ENCODE peak calls at places on chromosomes 1 and 21, in seven cellular contexts. R, G, N, E, J, Z and F are unnamed samples.

GRCh38 chr1:96313216-96313615 is 408.4 kb upstream of the PTBP2 start:
- DNase-seq in J (no peak), N (no peak), Z (no peak), E (no peak), R (no peak), G (peak), F (peak)

GRCh38 chr1:162388615-162389014 is 7.1 kb downstream of the C1orf226 start:
- DNase-seq in R (no peak), Z (no peak), E (no peak), G (peak), N (no peak), J (no peak), F (no peak)

GRCh38 chr1:44294588-44295007 is 60.5 kb downstream of the ERI3 start:
- DNase-seq in Z (no peak), N (no peak), E (peak), G (peak), J (no peak), R (no peak), F (peak)

GRCh38 chr1:97190326-97190725 is 468.7 kb downstream of the PTBP2 start:
- DNase-seq in N (no peak), J (no peak), G (peak), Z (no peak), E (no peak), R (no peak), F (peak)

GRCh38 chr1:74464037-74464436 is 48.4 kb downstream of the LRRC53 start:
- DNase-seq in G (no peak), E (no peak), N (no peak), R (no peak), Z (no peak), J (no peak), F (no peak)

GRCh38 chr21:31624181-31624580 is 35.3 kb upstream of the SOD1 start:
- DNase-seq in J (no peak), Z (no peak), R (no peak), N (no peak), E (no peak), G (no peak), F (no peak)

GRCh38 chr1:166915941-166916340 is 39.9 kb upstream of the TADA1 start:
- DNase-seq in Z (no peak), J (no peak), G (no peak), R (no peak), N (peak), E (no peak), F (no peak)

GRCh38 chr1:23343246-23344110 is 606 bp downstream of the HNRNPR start:
- DNase-seq in N (peak), J (no peak), G (peak), R (peak), E (peak), Z (no peak), F (peak)

GRCh38 chr1:150511985-150512660 is 3.4 kb upstream of the FALEC start:
- DNase-seq in E (no peak), G (no peak), J (no peak), Z (no peak), R (no peak), N (no peak), F (no peak)

GRCh38 chr1:211606327-211606913 is 27.5 kb upstream of the SLC30A1 start:
- DNase-seq in N (no peak), Z (no peak), J (no peak), E (peak), R (no peak), G (no peak), F (no peak)

GRCh38 chr1:158118713-158119402 is 61.8 kb upstream of the CD1D start:
- DNase-seq in Z (no peak), R (no peak), E (no peak), G (no peak), J (no peak), N (peak), F (no peak)

GRCh38 chr1:97506368-97506767 is 414.5 kb downstream of the DPYD start:
- DNase-seq in J (no peak), G (no peak), E (no peak), Z (no peak), R (no peak), N (no peak), F (no peak)

GRCh38 chr1:61642475-61643232 is 82.3 kb downstream of the TM2D1 start:
- DNase-seq in E (no peak), N (no peak), G (no peak), Z (no peak), J (no peak), R (no peak), F (no peak)

GRCh38 chr1:24122776-24123175 is 10.8 kb upstream of the MYOM3 start:
- DNase-seq in G (no peak), J (no peak), R (no peak), E (no peak), Z (no peak), N (no peak), F (no peak)

GRCh38 chr1:228344631-228345072 is 62.0 kb downstream of the TRIM11 start:
- DNase-seq in R (no peak), Z (no peak), J (no peak), E (no peak), N (no peak), G (no peak), F (no peak)

GRCh38 chr1:215095524-215095923 is 13.0 kb downstream of the KCNK2 start:
- DNase-seq in Z (no peak), J (no peak), R (no peak), E (no peak), G (no peak), N (no peak), F (no peak)

GRCh38 chr1:10704383-10704882 is 92.0 kb downstream of the CASZ1 start:
- DNase-seq in Z (no peak), N (no peak), J (peak), G (no peak), R (no peak), E (no peak), F (no peak)

GRCh38 chr1:59947047-59947938 is 20.7 kb upstream of the CYP2J2 start:
- DNase-seq in N (peak), Z (peak), G (peak), R (peak), J (peak), E (peak), F (peak)

GRCh38 chr1:19079983-19080472 is 123.6 kb upstream of the IFFO2 start:
- DNase-seq in N (no peak), Z (no peak), J (no peak), G (no peak), E (no peak), R (peak), F (no peak)

GRCh38 chr1:165894591-165894990 is 67.2 kb downstream of the UCK2 start:
- DNase-seq in R (no peak), N (no peak), E (no peak), G (no peak), J (no peak), Z (no peak), F (no peak)

GRCh38 chr21:34899760-34900159 is 149.3 kb downstream of the RUNX1 start:
- DNase-seq in J (no peak), G (no peak), E (no peak), Z (no peak), N (no peak), R (no peak), F (no peak)

GRCh38 chr1:32964461-32965250 is at the start of gene RNF19B:
- DNase-seq in Z (peak), E (peak), R (peak), G (peak), J (peak), N (peak), F (peak)

GRCh38 chr1:167516404-167517388 is 1.6 kb downstream of the CD247 start:
- DNase-seq in G (no peak), E (no peak), N (no peak), J (no peak), R (peak), Z (no peak), F (no peak)

GRCh38 chr1:177739780-177740179 is 230.1 kb downstream of the SEC16B start:
- DNase-seq in R (no peak), N (no peak), G (no peak), Z (no peak), E (no peak), J (no peak), F (no peak)

GRCh38 chr1:21297975-21298374 is 7.7 kb upstream of the ECE1 start:
- DNase-seq in R (no peak), G (peak), Z (no peak), N (no peak), E (no peak), J (no peak), F (peak)

GRCh38 chr1:16605532-16605931 is 7.8 kb downstream of the NBPF1 start:
- DNase-seq in E (peak), R (no peak), Z (no peak), N (no peak), G (no peak), J (no peak), F (peak)

GRCh38 chr1:45306319-45306718 is 20.4 kb upstream of the HPDL start:
- DNase-seq in J (no peak), N (no peak), G (no peak), E (no peak), Z (no peak), R (no peak), F (no peak)

GRCh38 chr1:56389813-56390539 is 189.4 kb downstream of the PLPP3 start:
- DNase-seq in N (peak), J (peak), Z (no peak), R (no peak), E (no peak), G (no peak), F (no peak)

GRCh38 chr1:191993549-191993948 is 164.7 kb upstream of the RGS18 start:
- DNase-seq in G (peak), R (no peak), Z (no peak), N (peak), J (no peak), E (no peak), F (peak)

DNA sequence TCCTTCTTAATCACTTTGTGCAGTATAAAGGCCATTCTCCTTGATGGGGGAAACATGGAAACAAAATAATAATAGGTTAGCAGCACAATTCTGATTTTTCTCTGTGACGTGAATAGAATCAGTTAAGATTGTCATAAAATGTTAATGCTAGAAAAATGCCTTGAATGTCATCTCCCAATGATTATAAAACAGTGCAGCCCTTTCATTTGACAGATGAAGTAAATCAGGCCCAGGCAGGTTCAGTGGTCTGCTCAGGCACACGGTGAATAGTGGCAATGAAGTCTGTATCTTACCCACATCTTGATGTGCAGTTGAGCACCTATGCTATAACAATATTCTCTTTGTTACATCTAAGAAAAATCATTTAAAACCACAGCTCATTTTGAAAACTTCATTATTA is 32.2 kb upstream of the ZNF281 start:
- DNase-seq in G (no peak), Z (no peak), E (no peak), R (no peak), J (no peak), N (no peak), F (no peak)
- H3K4me3 ChIP-seq in G (no peak), Z (no peak), E (no peak), R (no peak), J (no peak), N (no peak), F (no peak)

DNA sequence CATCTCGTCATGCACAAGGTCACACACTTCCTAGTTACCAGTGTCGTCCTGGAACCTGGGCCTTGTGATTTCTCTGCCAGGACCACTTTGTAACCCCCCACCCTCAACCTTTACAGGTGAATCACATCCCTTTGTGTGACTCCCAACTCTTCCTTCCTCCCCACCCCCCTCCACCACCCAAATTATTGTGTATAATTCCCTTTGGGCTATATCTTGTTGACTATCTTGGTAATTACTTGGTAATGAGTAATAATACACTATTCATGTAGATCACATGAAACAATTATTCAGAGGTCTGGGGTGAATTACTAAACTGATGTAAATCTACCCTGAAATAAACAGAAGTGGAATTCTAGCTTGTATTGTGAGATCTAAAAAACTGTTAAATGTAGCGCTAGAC is 1.7 kb downstream of the KCNK1 start:
- DNase-seq in N (no peak), Z (no peak), J (no peak), E (no peak), R (no peak), G (no peak), F (no peak)
- H3K4me3 ChIP-seq in N (no peak), Z (peak), J (no peak), E (no peak), R (no peak), G (no peak), F (peak)

GRCh38 chr1:39158330-39159086 is 46.0 kb upstream of the MACF1 start:
- DNase-seq in E (no peak), G (peak), R (no peak), N (no peak), Z (no peak), J (no peak), F (no peak)
- H3K4me3 ChIP-seq in E (no peak), G (no peak), R (no peak), N (no peak), Z (no peak), J (peak), F (no peak)

GRCh38 chr1:46606255-46606965 is 2.3 kb upstream of the MKNK1 start:
- DNase-seq in G (no peak), E (no peak), N (no peak), Z (no peak), R (no peak), J (no peak), F (no peak)

GRCh38 chr1:46603481-46603857 is 599 bp downstream of the MKNK1 start:
- DNase-seq in Z (no peak), G (no peak), R (no peak), E (no peak), N (no peak), J (no peak), F (no peak)

GRCh38 chr1:46603858-46604549 is at the start of gene MKNK1:
- DNase-seq in Z (peak), G (peak), J (peak), N (peak), E (peak), R (peak), F (peak)

GRCh38 chr1:46601257-46602007 is 2.6 kb downstream of the MKNK1 start:
- DNase-seq in J (no peak), G (no peak), Z (no peak), E (no peak), R (no peak), N (no peak), F (no peak)

GRCh38 chr1:46605242-46605641 is 1.2 kb upstream of the MKNK1 start:
- DNase-seq in G (no peak), R (peak), E (no peak), J (no peak), Z (no peak), N (no peak), F (no peak)
- H3K4me3 ChIP-seq in G (no peak), R (peak), E (no peak), J (no peak), Z (no peak), N (no peak), F (no peak)

DNA sequence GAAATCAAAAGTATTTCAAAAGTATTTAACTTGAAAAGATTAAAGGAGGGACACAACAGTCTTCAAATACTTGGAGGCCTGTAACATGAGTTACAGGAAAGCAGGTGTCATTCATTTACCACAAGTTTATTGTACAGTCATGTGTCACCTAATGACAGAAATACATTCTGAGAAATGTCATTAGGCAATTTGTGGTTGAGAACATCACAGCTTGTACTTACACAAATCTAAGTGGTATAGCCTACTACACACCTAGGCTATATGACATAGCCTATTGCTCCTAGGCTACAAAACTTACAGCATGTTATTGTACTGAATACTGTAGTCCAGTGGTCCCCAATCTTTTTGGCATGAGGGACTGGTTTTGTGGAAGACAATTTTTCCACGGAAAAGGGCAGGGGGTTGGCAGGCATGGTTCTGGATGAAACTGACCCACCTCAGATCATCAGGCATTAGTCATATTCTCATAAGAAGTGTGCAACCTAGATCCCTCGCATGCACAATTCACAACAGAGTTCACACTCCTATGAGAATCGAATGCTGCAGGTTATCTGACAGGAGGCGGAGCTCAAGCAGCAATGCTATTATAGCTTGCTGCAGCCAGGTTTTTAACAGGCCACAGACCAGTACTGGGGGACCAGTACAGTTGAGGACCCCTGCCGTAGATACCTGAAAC is 25.0 kb upstream of the PHTF1 start:
- DNase-seq in R (no peak), G (no peak), N (no peak), J (no peak), Z (no peak), E (no peak), F (no peak)
- H3K4me3 ChIP-seq in R (peak), G (no peak), N (no peak), J (no peak), Z (no peak), E (no peak), F (no peak)

GRCh38 chr1:54885237-54885679 is 1.7 kb downstream of the DHCR24 start:
- DNase-seq in R (no peak), J (no peak), G (no peak), N (no peak), E (no peak), Z (no peak), F (no peak)

GRCh38 chr1:54884135-54884586 is 2.8 kb downstream of the DHCR24 start:
- DNase-seq in Z (no peak), E (no peak), N (no peak), G (no peak), J (no peak), R (no peak), F (peak)

GRCh38 chr1:54883349-54884102 is 3.5 kb downstream of the DHCR24 start:
- DNase-seq in R (no peak), G (peak), E (no peak), J (no peak), Z (no peak), N (no peak), F (peak)

GRCh38 chr1:54885863-54886723 is 902 bp downstream of the DHCR24 start:
- DNase-seq in E (no peak), J (no peak), N (peak), Z (no peak), G (peak), R (no peak), F (peak)

DNA sequence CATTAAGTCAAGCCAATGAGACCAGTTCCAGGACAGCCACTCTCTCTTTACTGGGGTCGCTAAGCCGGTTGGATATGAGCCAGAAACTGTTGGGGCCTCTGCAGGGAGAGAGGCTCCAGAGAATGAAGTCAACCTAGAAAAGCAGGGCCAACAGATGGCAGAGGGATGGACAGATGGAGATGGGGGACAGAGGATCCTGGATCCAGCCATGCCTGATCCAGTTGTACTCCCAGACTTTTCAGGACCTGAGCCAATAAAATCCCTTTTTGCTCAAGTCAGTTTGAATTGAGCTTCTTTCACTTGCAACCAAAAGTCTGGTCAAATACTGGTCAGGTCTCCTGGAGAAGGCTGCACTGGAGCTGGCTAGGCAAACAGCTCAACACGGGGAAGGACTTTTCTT is 2.2 kb downstream of the DHCR24 start:
- DNase-seq in J (no peak), R (no peak), E (no peak), N (no peak), Z (no peak), G (no peak), F (no peak)
- H3K4me3 ChIP-seq in J (no peak), R (no peak), E (no peak), N (peak), Z (peak), G (peak), F (peak)

DNA sequence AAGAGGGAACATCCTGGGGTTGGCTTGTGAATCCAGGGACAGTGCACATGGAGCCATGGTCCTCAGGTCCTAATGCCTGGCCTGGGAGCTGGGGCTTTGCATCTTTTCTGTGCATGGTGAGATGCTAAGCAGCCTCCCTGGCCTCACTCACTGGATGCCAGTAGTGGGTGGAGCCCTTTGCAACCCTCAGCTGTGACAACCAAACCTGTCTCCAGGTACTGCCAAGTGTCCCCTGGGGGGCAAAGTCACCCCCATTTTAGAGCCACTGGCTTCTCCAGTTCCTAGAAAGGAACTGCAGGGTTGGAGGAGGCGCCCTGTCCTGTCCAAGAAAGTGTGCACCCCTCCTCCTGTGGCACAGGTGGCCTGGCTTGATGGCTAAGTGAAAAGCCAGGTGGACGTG is 44.6 kb upstream of the GRIK3 start:
- DNase-seq in R (no peak), J (no peak), Z (no peak), N (no peak), E (no peak), G (no peak), F (no peak)
- H3K4me3 ChIP-seq in R (no peak), J (no peak), Z (no peak), N (no peak), E (no peak), G (no peak), F (no peak)

DNA sequence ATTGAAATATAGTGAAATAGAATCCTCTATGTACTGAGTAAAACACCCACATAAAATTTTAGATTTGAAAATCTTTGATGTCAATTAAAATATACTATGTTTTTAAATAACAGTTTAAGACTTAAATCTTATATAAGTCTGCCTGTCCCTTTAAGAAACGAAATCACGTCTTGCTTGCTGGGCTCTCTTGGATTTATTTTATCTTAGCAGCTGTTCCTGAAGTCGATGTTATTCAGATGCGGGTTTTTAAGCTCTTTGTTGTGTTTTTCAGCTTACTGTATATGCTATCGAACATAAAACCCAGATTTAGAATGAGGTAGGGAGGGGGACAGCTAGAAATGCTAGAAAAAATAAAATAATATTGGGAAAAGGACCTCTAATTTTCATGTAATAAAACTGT is 11.1 kb upstream of the SSX2IP start:
- DNase-seq in Z (no peak), E (no peak), R (no peak), J (no peak), G (peak), N (peak), F (peak)
- H3K4me3 ChIP-seq in Z (no peak), E (no peak), R (no peak), J (no peak), G (no peak), N (no peak), F (no peak)

GRCh38 chr1:184116287-184116686 is 64.8 kb downstream of the TSEN15 start:
- DNase-seq in E (no peak), J (no peak), Z (no peak), R (no peak), G (no peak), N (no peak), F (no peak)

GRCh38 chr1:184118051-184118450 is 66.5 kb downstream of the TSEN15 start:
- DNase-seq in J (no peak), G (peak), R (no peak), N (peak), Z (no peak), E (no peak), F (peak)

GRCh38 chr1:184112176-184112948 is 60.8 kb downstream of the TSEN15 start:
- DNase-seq in J (no peak), G (no peak), E (no peak), N (peak), R (no peak), Z (no peak), F (no peak)

GRCh38 chr1:184113251-184113650 is 61.7 kb downstream of the TSEN15 start:
- DNase-seq in N (no peak), R (no peak), J (no peak), E (no peak), G (no peak), Z (no peak), F (no peak)

GRCh38 chr1:184114818-184115398 is 63.4 kb downstream of the TSEN15 start:
- DNase-seq in J (no peak), N (no peak), R (no peak), G (no peak), Z (no peak), E (no peak), F (no peak)
- H3K4me3 ChIP-seq in J (no peak), N (no peak), R (no peak), G (no peak), Z (no peak), E (no peak), F (no peak)